ENCODE peak calls at places on chromosome 11, in nine cellular contexts. N, R, Y, K, D, H, U, O and Z are unnamed samples.

GRCh38 chr11:67644042-67644441 is 4.5 kb upstream of the TBX10 start:
- DNase-seq in D (no peak), O (no peak), Y (peak), U (peak), K (no peak), R (no peak), N (no peak), H (no peak), Z (no peak)

GRCh38 chr11:65412271-65413076 is 10.1 kb upstream of the NEAT1 start:
- DNase-seq in K (no peak), N (no peak), U (no peak), R (no peak), Y (no peak), O (no peak), D (no peak), H (no peak), Z (no peak)

GRCh38 chr11:73372371-73372993 is 3.7 kb upstream of the RELT start:
- DNase-seq in H (no peak), K (no peak), R (no peak), N (no peak), D (peak), O (no peak), U (peak), Y (no peak), Z (no peak)

GRCh38 chr11:110056956-110057355 is 36.2 kb upstream of the ZC3H12C start:
- DNase-seq in Y (no peak), U (no peak), R (no peak), H (no peak), N (no peak), O (no peak), D (no peak), K (no peak), Z (no peak)

GRCh38 chr11:119363081-119363861 is 16.8 kb upstream of the MFRP start:
- DNase-seq in K (no peak), N (no peak), Y (no peak), H (no peak), D (no peak), R (no peak), U (no peak), O (no peak), Z (no peak)

GRCh38 chr11:110472858-110473257 is 43.1 kb downstream of the FDX1 start:
- DNase-seq in H (no peak), D (no peak), U (no peak), O (no peak), R (no peak), N (no peak), Y (no peak), K (no peak), Z (no peak)

GRCh38 chr11:33449798-33450197 is 192.6 kb downstream of the HIPK3 start:
- DNase-seq in N (no peak), O (no peak), H (no peak), Y (no peak), U (no peak), K (no peak), D (no peak), R (no peak), Z (no peak)

GRCh38 chr11:68042219-68043028 is 3.6 kb downstream of the TCIRG1 start:
- DNase-seq in K (no peak), Y (no peak), O (no peak), N (no peak), U (no peak), D (no peak), R (no peak), H (no peak), Z (peak)

GRCh38 chr11:47907499-47907898 is 59.3 kb upstream of the NUP160 start:
- DNase-seq in D (no peak), R (no peak), K (no peak), H (no peak), U (no peak), Y (no peak), N (no peak), O (no peak), Z (no peak)

GRCh38 chr11:104798794-104799193 is 99.5 kb downstream of the CASP12 start:
- DNase-seq in H (no peak), O (no peak), K (no peak), Y (no peak), D (no peak), U (no peak), R (no peak), N (no peak), Z (no peak)

GRCh38 chr11:95764267-95764898 is 25.2 kb downstream of the FAM76B start:
- DNase-seq in D (no peak), O (no peak), H (no peak), Y (peak), R (no peak), K (no peak), U (no peak), N (no peak), Z (no peak)

GRCh38 chr11:12186683-12187082 is 76.3 kb downstream of the MICAL2 start:
- DNase-seq in Y (no peak), N (no peak), O (no peak), D (no peak), K (no peak), H (no peak), U (no peak), R (no peak), Z (no peak)

GRCh38 chr11:73387594-73388021 is 11.4 kb downstream of the RELT start:
- DNase-seq in H (no peak), K (no peak), N (no peak), U (no peak), O (no peak), Y (no peak), D (no peak), R (no peak), Z (no peak)

GRCh38 chr11:44446996-44447771 is 118.3 kb upstream of the CD82 start:
- DNase-seq in R (peak), Y (no peak), U (no peak), K (no peak), H (peak), N (no peak), D (no peak), O (no peak), Z (no peak)
- TF ChIP-seq CTCF in R (no peak), Y (no peak), U (no peak), K (no peak), H (no peak), N (no peak), D (no peak), O (no peak), Z (no peak)

GRCh38 chr11:125428486-125429173 is 67.4 kb downstream of the FEZ1 start:
- DNase-seq in Y (no peak), D (no peak), O (no peak), U (no peak), H (no peak), R (no peak), K (no peak), N (no peak), Z (no peak)
- TF ChIP-seq CTCF in Y (no peak), D (no peak), O (no peak), U (peak), H (no peak), R (no peak), K (no peak), N (no peak), Z (no peak)

DNA sequence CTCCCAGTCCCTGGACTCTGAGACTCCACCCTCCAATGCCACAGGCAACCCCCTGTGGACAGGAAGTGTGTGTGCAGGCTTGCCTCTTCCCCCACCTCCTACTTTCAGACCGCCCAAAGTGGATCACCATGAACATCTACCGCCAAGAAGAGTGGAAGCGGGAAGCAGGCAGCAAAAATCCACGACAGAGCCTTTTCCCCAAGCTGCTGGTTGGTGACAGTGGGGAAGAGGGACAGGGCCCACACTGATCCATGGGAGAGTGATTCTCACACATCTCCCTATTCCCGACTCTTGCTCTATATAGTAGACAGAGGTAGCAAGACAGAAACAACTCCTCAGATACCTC is 53.4 kb upstream of the SPATA19 start:
- DNase-seq in D (no peak), O (no peak), K (no peak), Y (no peak), R (peak), U (peak), H (peak), N (no peak), Z (peak)
- TF ChIP-seq CTCF in D (no peak), O (no peak), K (no peak), Y (no peak), R (no peak), U (peak), H (no peak), N (no peak), Z (no peak)

GRCh38 chr11:8090756-8091155 is 9.7 kb downstream of the TUB start:
- DNase-seq in U (peak), N (peak), K (no peak), O (no peak), Y (no peak), D (peak), R (no peak), H (no peak), Z (no peak)
- TF ChIP-seq CTCF in U (peak), N (peak), K (no peak), O (peak), Y (no peak), D (peak), R (no peak), H (peak), Z (peak)

GRCh38 chr11:114395776-114396175 is 4.5 kb downstream of the C11orf71 start:
- DNase-seq in O (no peak), U (peak), Y (peak), K (no peak), H (no peak), R (no peak), N (no peak), D (peak), Z (no peak)

GRCh38 chr11:114399490-114399889 is 821 bp downstream of the C11orf71 start:
- DNase-seq in N (no peak), Y (no peak), R (no peak), D (no peak), H (no peak), U (no peak), K (no peak), O (no peak), Z (no peak)

GRCh38 chr11:114399903-114400221 is 449 bp downstream of the C11orf71 start:
- DNase-seq in U (peak), D (peak), Y (peak), H (peak), N (peak), K (no peak), O (no peak), R (peak), Z (no peak)

GRCh38 chr11:114398303-114398920 is 1.9 kb downstream of the C11orf71 start:
- DNase-seq in D (no peak), H (no peak), K (no peak), U (no peak), N (no peak), O (no peak), R (no peak), Y (no peak), Z (no peak)

DNA sequence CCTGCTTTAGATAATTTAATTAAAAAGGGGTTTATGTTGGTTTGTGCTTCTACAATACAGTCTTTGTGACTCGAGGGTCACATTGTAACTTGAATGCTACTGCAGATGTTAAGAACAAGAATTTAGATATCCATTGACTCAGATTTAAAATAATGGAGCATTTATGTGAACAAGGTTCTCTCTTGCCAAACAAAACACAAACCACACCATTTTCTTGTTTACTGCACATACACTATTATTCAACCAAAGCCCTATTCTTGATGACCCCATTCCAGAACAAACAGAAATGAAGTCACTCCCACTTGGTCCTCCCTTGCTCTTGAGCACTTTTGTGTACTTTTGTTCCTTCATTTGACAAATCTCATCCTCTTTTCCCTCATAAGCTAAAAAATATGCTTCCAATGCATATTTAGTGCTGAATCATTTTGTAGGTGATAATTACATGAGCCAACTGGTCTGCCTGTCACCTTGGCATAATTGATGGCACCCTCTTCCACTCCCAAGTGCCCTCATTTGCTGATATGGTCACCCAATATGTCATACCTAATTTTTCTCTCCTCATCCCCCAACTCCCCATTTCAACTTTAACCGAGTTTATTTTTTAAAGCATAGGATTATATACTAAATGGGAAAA is 2.8 kb downstream of the C11orf71 start:
- DNase-seq in K (no peak), D (no peak), Y (no peak), N (no peak), O (no peak), H (no peak), U (no peak), R (no peak), Z (no peak)
- TF ChIP-seq CTCF in K (no peak), D (no peak), Y (no peak), N (no peak), O (no peak), H (no peak), U (no peak), R (no peak), Z (no peak)

GRCh38 chr11:22926341-22926740 is 66.1 kb upstream of the CCDC179 start:
- DNase-seq in R (no peak), H (no peak), K (no peak), N (no peak), U (no peak), O (no peak), Y (no peak), D (no peak), Z (no peak)

GRCh38 chr11:22923561-22923960 is 63.3 kb upstream of the CCDC179 start:
- DNase-seq in K (no peak), U (no peak), R (no peak), O (no peak), H (no peak), D (no peak), Y (no peak), N (no peak), Z (no peak)

GRCh38 chr11:22922672-22923071 is 62.4 kb upstream of the CCDC179 start:
- DNase-seq in O (no peak), D (no peak), R (no peak), K (no peak), N (no peak), Y (no peak), U (no peak), H (no peak), Z (no peak)

GRCh38 chr11:22920939-22921565 is 60.8 kb upstream of the CCDC179 start:
- DNase-seq in U (peak), O (peak), N (no peak), H (no peak), Y (peak), D (peak), K (no peak), R (no peak), Z (no peak)
- TF ChIP-seq CTCF in U (peak), O (peak), N (no peak), H (peak), Y (peak), D (peak), K (no peak), R (no peak), Z (peak)

GRCh38 chr11:114612686-114613085 is 17.1 kb upstream of the NXPE4 start:
- DNase-seq in K (no peak), H (no peak), N (no peak), Y (no peak), U (no peak), R (no peak), O (no peak), D (no peak), Z (no peak)

GRCh38 chr11:114614127-114614720 is 18.6 kb upstream of the NXPE4 start:
- DNase-seq in N (no peak), O (no peak), H (no peak), R (no peak), D (no peak), U (no peak), K (no peak), Y (no peak), Z (peak)

GRCh38 chr11:114610550-114610949 is 15.0 kb upstream of the NXPE4 start:
- DNase-seq in R (no peak), U (no peak), N (no peak), H (no peak), D (no peak), O (no peak), Y (no peak), K (no peak), Z (peak)

GRCh38 chr11:114609429-114609828 is 13.8 kb upstream of the NXPE4 start:
- DNase-seq in K (peak), H (no peak), Y (no peak), R (no peak), D (no peak), N (no peak), O (no peak), U (no peak), Z (peak)

DNA sequence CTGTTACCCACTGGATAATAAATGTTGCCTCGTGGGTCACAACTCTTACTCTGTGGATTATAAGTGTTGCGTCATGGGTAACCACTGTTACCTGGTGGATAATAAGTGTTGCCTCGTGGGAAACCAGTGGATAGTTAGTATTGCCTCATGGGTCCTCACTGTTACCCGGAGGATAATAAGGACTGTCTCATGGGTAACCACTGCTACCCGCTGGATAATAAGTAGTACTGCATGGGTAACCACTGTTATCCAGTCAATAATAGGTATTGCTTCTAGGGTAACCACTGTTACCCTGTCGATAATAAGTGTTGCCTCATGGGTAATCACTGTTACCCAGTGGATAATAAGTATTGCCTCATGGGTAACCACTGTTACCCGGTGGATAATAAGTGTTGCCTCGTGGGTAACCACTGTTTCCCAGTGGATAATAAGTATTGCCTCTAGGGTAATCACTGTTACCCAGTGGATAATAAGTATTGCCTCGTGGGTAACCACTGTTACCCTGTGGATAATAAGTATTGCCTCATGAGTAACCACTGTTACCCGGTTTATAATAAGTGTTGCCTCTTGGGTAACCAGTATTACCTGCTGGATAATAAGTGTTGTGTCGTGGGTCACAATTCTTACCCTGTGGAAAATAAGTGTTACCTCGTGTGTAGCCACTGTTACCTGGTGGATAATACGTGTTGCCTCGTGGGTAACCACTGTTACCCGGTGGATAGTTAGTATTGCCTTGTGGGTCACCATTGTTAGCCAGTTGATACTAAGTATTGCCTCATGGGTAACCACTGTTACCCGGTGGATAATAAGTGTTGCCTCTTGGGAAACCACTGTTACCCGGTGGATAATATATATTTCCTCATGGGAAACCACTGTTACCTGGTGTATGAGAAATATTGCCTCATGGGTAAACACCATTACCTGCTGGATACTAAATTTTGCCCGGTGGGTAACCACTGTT is 15.7 kb upstream of the NXPE4 start:
- DNase-seq in K (no peak), U (no peak), O (no peak), D (no peak), Y (no peak), H (no peak), R (no peak), N (no peak), Z (no peak)
- TF ChIP-seq CTCF in K (no peak), U (peak), O (peak), D (no peak), Y (no peak), H (no peak), R (no peak), N (no peak), Z (no peak)

DNA sequence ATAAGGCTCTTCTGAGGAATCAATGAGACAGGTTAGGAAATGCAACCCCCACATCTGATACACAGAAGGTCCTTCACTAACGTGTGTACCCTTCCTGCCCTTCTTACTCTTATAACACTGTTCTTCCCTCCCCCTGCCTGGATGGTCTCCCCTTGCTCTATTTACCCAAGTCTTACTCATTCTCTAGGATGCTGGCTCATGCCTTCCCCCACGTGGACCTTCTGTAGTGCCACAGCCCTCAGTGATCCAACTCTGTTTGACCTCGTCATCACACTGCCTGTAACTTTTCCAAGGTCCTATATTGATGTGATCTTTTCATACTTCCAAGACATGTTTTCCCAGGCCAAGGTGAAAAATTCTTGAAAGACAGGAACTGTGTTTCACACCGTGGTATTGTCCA is 79.8 kb downstream of the C11orf58 start:
- DNase-seq in R (no peak), N (no peak), O (no peak), D (no peak), K (no peak), U (no peak), Y (no peak), H (no peak), Z (no peak)
- TF ChIP-seq CTCF in R (no peak), N (no peak), O (no peak), D (no peak), K (no peak), U (no peak), Y (no peak), H (no peak), Z (no peak)

GRCh38 chr11:107598225-107599139 is 7.5 kb downstream of the ELMOD1 start:
- DNase-seq in O (no peak), U (peak), Y (no peak), K (no peak), N (no peak), D (peak), H (no peak), R (no peak), Z (no peak)
- TF ChIP-seq CTCF in O (no peak), U (peak), Y (no peak), K (no peak), N (no peak), D (no peak), H (no peak), R (no peak), Z (peak)